ENCODE peak calls at places on chromosome 13, in four cellular contexts. S is CD8-positive, alpha-beta T cell; N is stomach; Y is cardiac muscle cell. L is an unnamed sample.

GRCh38 chr13:111505175-111505777 is 184.8 kb downstream of the TEX29 start:
- DNase-seq in Y (peak), S (no peak), N (peak), L (no peak)

GRCh38 chr13:79481685-79482052 is 714 bp downstream of the NDFIP2 start:
- DNase-seq in Y (no peak), S (no peak), N (peak), L (peak)

GRCh38 chr13:41284512-41285288 is 21.3 kb upstream of the MTRF1 start:
- DNase-seq in N (peak), Y (no peak), S (no peak), L (no peak)

GRCh38 chr13:87123987-87124784 is 547.0 kb upstream of the SLITRK5 start:
- DNase-seq in Y (peak), S (no peak), N (no peak), L (no peak)

GRCh38 chr13:112622375-112622774 is 34.4 kb upstream of the TUBGCP3 start:
- DNase-seq in Y (no peak), S (no peak), N (no peak), L (no peak)

GRCh38 chr13:114039471-114040141 is 65.7 kb upstream of the C13orf46 start:
- DNase-seq in N (no peak), S (no peak), Y (no peak), L (no peak)

GRCh38 chr13:23129329-23129728 is 51.5 kb upstream of the SGCG start:
- DNase-seq in Y (no peak), N (no peak), S (no peak), L (no peak)

GRCh38 chr13:23709521-23709920 is 139.3 kb downstream of the TNFRSF19 start:
- DNase-seq in N (no peak), Y (peak), S (no peak), L (no peak)

GRCh38 chr13:51221674-51222509 is at the start of gene FAM124A:
- DNase-seq in Y (peak), N (peak), S (peak), L (peak)

GRCh38 chr13:23627419-23627818 is 57.2 kb downstream of the TNFRSF19 start:
- DNase-seq in S (no peak), N (no peak), Y (no peak), L (no peak)

GRCh38 chr13:31056650-31057275 is 104.9 kb downstream of the HSPH1 start:
- DNase-seq in Y (no peak), N (no peak), S (no peak), L (no peak)

GRCh38 chr13:51380269-51380668 is 40.8 kb downstream of the SERPINE3 start:
- DNase-seq in S (no peak), N (no peak), Y (no peak), L (no peak)

GRCh38 chr13:79749985-79750551 is 269.1 kb downstream of the NDFIP2 start:
- DNase-seq in S (no peak), N (no peak), Y (peak), L (no peak)

GRCh38 chr13:110450016-110450900 is 111.3 kb downstream of the RAB20 start:
- DNase-seq in S (no peak), Y (no peak), N (no peak), L (no peak)

GRCh38 chr13:25192936-25193335 is 20.8 kb upstream of the AMER2 start:
- DNase-seq in S (no peak), N (no peak), Y (no peak), L (peak)

GRCh38 chr13:94984974-94985373 is 272.6 kb upstream of the SOX21 start:
- DNase-seq in N (no peak), S (no peak), Y (no peak), L (no peak)

GRCh38 chr13:40341501-40341900 is 324.9 kb downstream of the FOXO1 start:
- DNase-seq in S (no peak), Y (no peak), N (no peak), L (no peak)

GRCh38 chr13:47036291-47037008 is 139.6 kb upstream of the HTR2A start:
- DNase-seq in S (no peak), Y (no peak), N (no peak), L (no peak)

GRCh38 chr13:114143806-114144605 is 11.6 kb upstream of the RASA3 start:
- DNase-seq in S (peak), N (no peak), Y (peak), L (no peak)

GRCh38 chr13:94173312-94173854 is 306.1 kb downstream of the DCT start:
- DNase-seq in Y (no peak), S (no peak), N (no peak), L (no peak)

GRCh38 chr13:52399708-52400107 is 6.3 kb downstream of the THSD1 start:
- DNase-seq in Y (no peak), N (no peak), S (no peak), L (no peak)

GRCh38 chr13:80873589-80873988 is 532.7 kb upstream of the SPRY2 start:
- DNase-seq in S (peak), Y (no peak), N (no peak), L (no peak)

GRCh38 chr13:46614582-46614981 is 61.6 kb downstream of the LRCH1 start:
- DNase-seq in Y (no peak), N (no peak), S (no peak), L (no peak)

GRCh38 chr13:33411312-33411711 is 125.8 kb upstream of the STARD13 start:
- DNase-seq in Y (no peak), S (no peak), N (no peak), L (no peak)

GRCh38 chr13:35838356-35838755 is 292.8 kb downstream of the DCLK1 start:
- DNase-seq in S (no peak), N (no peak), Y (no peak), L (no peak)

GRCh38 chr13:31765441-31765840 is 26.1 kb downstream of the RXFP2 start:
- DNase-seq in Y (no peak), N (no peak), S (no peak), L (no peak)

GRCh38 chr13:40568672-40569350 is 97.6 kb downstream of the FOXO1 start:
- DNase-seq in Y (no peak), S (no peak), N (no peak), L (no peak)

GRCh38 chr13:52925221-52925620 is 76.8 kb upstream of the PCDH8 start:
- DNase-seq in Y (no peak), S (no peak), N (no peak), L (no peak)

DNA sequence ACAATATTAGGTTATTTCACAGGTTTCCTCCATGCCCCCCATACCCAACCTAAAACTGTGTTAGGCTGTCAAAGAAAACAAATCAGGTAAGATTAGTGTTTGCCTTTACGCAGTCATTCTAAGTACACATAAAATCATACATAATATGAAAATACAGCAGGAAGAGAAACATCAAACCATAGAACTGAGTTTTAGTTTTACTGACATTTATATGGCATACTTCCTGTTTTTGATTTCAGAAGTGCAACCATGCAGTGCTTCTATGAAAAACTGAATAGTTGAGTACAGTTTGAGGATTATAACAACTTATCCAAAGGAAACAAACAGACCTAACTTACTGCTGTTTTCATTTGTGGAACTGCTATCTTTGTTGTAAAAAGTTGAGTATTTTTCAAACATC is 91.3 kb downstream of the KCNRG start:
- DNase-seq in Y (no peak), S (no peak), N (no peak), L (no peak)
- H3K27ac ChIP-seq in Y (no peak), S (no peak), N (no peak), L (no peak)

GRCh38 chr13:103187621-103188020 is 121.4 kb upstream of the SLC10A2 start:
- DNase-seq in N (no peak), S (no peak), Y (peak), L (no peak)
- H3K27ac ChIP-seq in N (no peak), S (no peak), Y (peak), L (no peak)

GRCh38 chr13:109151696-109152095 is 522.3 kb downstream of the MYO16 start:
- DNase-seq in N (no peak), S (no peak), Y (no peak), L (no peak)
- H3K27ac ChIP-seq in N (no peak), S (no peak), Y (no peak), L (no peak)

GRCh38 chr13:20553309-20553708 is 13.6 kb upstream of the IFT88 start:
- DNase-seq in N (no peak), Y (no peak), S (no peak), L (peak)
- H3K27ac ChIP-seq in N (no peak), Y (no peak), S (no peak), L (peak)

DNA sequence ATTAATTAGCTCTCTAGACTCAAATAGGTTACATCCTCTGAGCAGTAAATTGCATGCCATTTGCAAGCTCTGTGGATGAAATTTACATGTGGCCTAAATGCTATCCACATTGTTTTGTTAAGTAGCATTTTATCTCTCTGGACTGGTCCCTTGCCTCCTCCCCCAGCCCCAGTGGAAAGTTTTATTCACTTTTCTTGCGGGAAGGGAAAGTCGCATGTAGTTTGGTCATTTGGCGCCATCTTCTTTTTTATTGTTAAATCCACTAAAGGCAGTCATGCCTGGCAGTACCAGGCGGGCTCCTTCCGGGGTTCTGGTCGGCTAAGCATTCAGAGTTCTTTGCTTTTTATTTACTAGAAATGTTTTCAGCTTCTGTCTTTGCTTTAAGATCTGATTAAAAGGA is 188.7 kb downstream of the TM9SF2 start:
- DNase-seq in S (no peak), Y (no peak), N (no peak), L (no peak)
- H3K27ac ChIP-seq in S (no peak), Y (no peak), N (no peak), L (no peak)

DNA sequence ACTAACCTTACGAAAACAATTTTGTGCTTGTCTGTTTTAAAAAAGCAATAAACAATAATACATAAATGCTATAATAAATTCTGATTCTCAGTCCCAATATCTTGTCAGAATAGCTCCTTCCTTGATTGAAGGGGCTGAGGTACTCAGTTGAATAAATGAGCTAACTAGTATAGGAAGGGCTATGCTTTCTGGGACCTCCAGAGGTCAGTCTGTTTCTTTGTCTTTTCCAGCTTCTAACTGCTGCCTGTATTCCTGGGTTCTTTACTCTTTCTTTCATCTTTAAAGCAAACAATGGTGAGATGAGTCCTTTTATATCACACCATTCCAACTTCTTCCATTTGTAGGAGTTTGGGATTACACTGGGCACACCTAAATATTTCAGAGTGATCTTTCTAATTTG is 1297.0 kb upstream of the ATXN8OS start:
- DNase-seq in S (no peak), Y (peak), N (no peak), L (no peak)
- H3K27ac ChIP-seq in S (no peak), Y (no peak), N (no peak), L (no peak)

GRCh38 chr13:99303863-99304521 is 3.2 kb downstream of the GPR183 start:
- DNase-seq in Y (no peak), S (no peak), N (no peak), L (no peak)
- H3K27ac ChIP-seq in Y (no peak), S (peak), N (no peak), L (no peak)

GRCh38 chr13:77697208-77698103 is at the start of gene SLAIN1:
- DNase-seq in S (peak), Y (peak), N (peak), L (peak)

GRCh38 chr13:77698211-77699058 is 948 bp downstream of the SLAIN1 start:
- DNase-seq in S (peak), N (peak), Y (peak), L (peak)

GRCh38 chr13:77701305-77701704 is 3.8 kb downstream of the SLAIN1 start:
- DNase-seq in N (no peak), Y (no peak), S (no peak), L (no peak)

GRCh38 chr13:77696863-77697207 is 652 bp upstream of the SLAIN1 start:
- DNase-seq in N (no peak), Y (no peak), S (no peak), L (no peak)

DNA sequence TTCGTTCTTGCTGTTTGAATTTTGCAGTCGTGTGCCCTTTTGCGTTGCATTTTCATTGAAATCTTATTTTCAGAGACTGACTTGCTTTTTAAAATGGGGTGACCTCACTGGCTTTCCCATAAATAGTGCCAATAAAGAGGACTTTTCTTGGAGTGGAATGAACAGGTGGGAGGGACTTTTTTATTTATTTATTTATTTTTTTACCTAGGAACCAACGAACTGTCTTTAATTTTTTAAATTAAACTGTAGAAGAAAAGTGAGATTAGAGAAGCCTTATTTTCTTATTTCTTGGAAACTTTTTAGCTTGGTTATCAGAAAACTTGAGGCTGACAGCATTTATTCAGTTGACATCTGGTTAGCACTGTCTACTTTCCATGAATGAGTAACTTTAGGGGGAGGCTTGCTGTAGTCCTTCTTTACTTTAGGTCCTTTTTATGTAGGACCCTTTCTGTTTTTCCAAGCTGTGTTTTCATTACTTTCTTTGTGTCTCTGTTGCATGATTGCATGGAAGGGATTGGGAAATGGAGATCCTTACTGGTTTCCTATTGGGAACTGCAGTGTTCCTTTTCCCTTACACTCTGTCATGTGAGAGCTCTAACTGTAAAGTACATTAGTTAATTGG is 1.7 kb downstream of the SLAIN1 start:
- DNase-seq in Y (no peak), S (no peak), N (no peak), L (no peak)
- H3K27ac ChIP-seq in Y (no peak), S (peak), N (peak), L (peak)